ENCODE peak calls at places on chromosomes 2 and 18, in ten cellular contexts. J is neural progenitor cell, H is AG10803, X is MM.1S, W is epithelial cell of esophagus, C is GM20000, Y is HFFc6, L is heart left ventricle, I is GM13976, K is PC-9. P is an unnamed sample.

GRCh38 chr18:13703899-13704298 is 22.5 kb downstream of the FAM210A start:
- DNase-seq in J (peak), H (no peak), X (no peak), W (no peak), C (no peak), Y (peak), L (no peak), I (no peak), K (peak), P (no peak)

GRCh38 chr2:157572725-157573124 is 55.9 kb downstream of the ACVR1C start:
- DNase-seq in J (no peak), H (no peak), X (peak), W (peak), C (peak), Y (no peak), L (no peak), I (no peak), K (no peak), P (no peak)

GRCh38 chr2:105294844-105295481 is 34.6 kb downstream of the TGFBRAP1 start:
- DNase-seq in J (peak), H (peak), X (peak), W (peak), C (peak), Y (peak), L (no peak), I (peak), K (peak), P (peak)

GRCh38 chr2:219650426-219651248 is 23.2 kb downstream of the SLC4A3 start:
- DNase-seq in J (no peak), H (no peak), X (no peak), W (no peak), C (no peak), Y (no peak), L (no peak), I (no peak), K (no peak), P (no peak)

GRCh38 chr18:49730951-49731391 is 82.4 kb downstream of the ACAA2 start:
- DNase-seq in J (no peak), H (no peak), X (no peak), W (no peak), C (no peak), Y (no peak), L (no peak), I (no peak), K (peak), P (no peak)

GRCh38 chr2:194616334-194616733 is 1040.7 kb upstream of the SLC39A10 start:
- DNase-seq in J (no peak), H (no peak), X (no peak), W (peak), C (no peak), Y (no peak), L (no peak), I (no peak), K (no peak), P (peak)

GRCh38 chr2:2331905-2332280 is 818 bp upstream of the MYT1L start:
- DNase-seq in J (peak), H (no peak), X (no peak), W (no peak), C (no peak), Y (no peak), L (no peak), I (no peak), K (no peak), P (no peak)

GRCh38 chr2:156864230-156864629 is 393.3 kb upstream of the GALNT5 start:
- DNase-seq in J (no peak), H (peak), X (no peak), W (no peak), C (no peak), Y (no peak), L (no peak), I (no peak), K (no peak), P (no peak)

GRCh38 chr18:10278265-10278664 is 176.2 kb upstream of the APCDD1 start:
- DNase-seq in J (no peak), H (no peak), X (no peak), W (no peak), C (no peak), Y (no peak), L (no peak), I (no peak), K (no peak), P (no peak)

GRCh38 chr2:29558097-29558496 is 363.3 kb downstream of the ALK start:
- DNase-seq in J (no peak), H (no peak), X (no peak), W (no peak), C (no peak), Y (no peak), L (no peak), I (no peak), K (no peak), P (no peak)

DNA sequence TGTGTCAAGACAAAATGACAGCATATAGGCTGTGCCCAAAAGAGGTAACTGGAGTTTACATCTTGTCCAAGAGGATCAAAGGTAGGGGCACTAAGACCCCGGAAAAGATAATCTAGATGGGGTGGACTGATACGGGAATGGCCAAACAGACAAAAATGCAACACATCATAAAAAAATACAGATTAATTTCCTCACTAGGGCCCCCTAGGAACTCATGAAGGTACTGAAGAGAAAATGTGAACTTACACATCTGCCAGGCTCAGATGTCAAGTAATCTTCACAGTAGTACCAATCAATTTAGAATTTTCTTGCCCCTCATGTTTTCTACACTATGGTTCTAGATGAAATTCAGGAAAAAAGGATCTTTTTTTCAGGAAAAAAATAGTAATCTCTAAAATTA is 115.6 kb upstream of the REG3A start:
- DNase-seq in J (no peak), H (no peak), X (no peak), W (no peak), C (no peak), Y (no peak), L (no peak), I (no peak), K (no peak), P (no peak)
- TF ChIP-seq CTCF in J (peak), H (no peak), X (no peak), W (no peak), C (no peak), Y (peak), L (no peak), I (no peak), K (no peak), P (no peak)

DNA sequence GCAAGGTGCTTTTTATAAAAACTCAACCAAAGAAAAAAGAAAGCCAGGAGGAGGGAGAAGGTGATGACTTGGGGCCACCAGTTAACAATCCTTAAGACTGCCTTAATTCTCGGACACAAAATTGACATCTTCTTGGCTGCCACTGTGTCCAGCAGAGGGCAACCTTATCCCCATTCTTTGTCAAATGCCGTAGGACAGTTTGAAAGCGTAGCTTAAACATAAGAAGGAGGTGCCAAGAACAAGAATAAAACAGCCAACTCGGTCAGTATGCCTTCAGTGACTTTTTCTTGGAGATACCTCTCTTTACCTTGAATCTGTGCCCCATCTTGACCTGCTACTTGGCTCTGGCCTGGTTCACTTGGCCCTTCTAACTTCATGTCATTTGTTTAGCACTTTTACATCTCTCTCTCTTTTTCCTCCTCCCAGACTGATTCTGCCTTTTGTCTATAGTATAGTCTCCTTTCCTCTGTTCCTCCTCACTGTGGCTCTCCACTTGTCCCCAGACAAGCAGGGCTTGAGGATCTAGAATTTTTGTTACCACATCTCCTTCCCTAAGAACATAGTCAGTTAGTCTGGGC is 183.5 kb downstream of the MYO3B start:
- DNase-seq in J (peak), H (peak), X (peak), W (peak), C (peak), Y (peak), L (no peak), I (peak), K (no peak), P (peak)
- TF ChIP-seq CTCF in J (peak), H (peak), X (peak), W (peak), C (peak), Y (peak), L (peak), I (peak), K (peak), P (peak)

DNA sequence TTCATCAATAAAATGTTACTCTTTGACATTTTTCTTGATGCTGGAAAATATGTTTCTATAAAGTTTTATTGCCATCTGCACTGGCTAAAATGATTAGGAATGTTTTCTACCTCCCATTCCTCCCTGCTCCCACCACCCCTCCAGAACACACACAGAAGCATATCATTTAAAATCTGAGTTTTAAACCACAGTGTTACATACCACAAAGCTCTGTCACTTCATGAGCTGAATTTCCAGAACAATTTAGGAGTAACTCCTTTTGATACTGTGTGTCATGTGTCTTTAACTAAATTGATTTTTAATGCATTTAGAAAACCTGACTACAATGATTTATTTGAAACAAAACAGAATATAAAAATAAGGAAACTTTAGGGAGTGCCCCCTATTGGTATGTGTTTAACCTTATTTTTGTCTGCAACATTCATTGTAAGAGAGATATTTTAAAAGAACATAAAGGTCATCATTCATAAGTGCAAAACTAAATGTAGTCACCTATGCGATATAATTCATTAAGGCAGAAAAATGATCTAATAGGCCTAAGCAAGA is 52.0 kb downstream of the FEZ2 start:
- DNase-seq in J (no peak), H (no peak), X (no peak), W (no peak), C (no peak), Y (no peak), L (no peak), I (no peak), K (no peak), P (no peak)
- TF ChIP-seq CTCF in J (no peak), H (peak), X (peak), W (no peak), C (no peak), Y (peak), L (no peak), I (no peak), K (peak), P (no peak)

DNA sequence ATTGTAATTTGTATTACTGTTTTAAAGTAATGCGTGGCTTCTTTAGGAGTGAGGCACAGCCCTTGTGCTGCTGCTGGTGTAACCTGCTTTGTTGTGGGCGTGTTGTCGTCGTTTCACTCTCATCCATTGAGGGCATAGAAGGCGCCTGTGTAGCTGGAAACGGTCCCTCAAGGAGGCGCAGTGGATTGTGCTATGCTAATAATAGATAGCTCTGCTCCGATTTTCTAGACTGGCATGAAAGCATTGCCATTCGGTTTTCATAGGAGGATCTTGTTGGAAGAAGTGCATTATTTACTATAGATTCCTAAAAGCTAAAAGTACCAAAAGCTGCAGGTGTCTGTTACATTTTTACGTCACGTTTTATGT is 17.9 kb downstream of the RAB12 start:
- DNase-seq in J (no peak), H (no peak), X (no peak), W (peak), C (no peak), Y (no peak), L (no peak), I (no peak), K (no peak), P (no peak)
- TF ChIP-seq CTCF in J (no peak), H (no peak), X (no peak), W (no peak), C (no peak), Y (no peak), L (no peak), I (no peak), K (no peak), P (no peak)

DNA sequence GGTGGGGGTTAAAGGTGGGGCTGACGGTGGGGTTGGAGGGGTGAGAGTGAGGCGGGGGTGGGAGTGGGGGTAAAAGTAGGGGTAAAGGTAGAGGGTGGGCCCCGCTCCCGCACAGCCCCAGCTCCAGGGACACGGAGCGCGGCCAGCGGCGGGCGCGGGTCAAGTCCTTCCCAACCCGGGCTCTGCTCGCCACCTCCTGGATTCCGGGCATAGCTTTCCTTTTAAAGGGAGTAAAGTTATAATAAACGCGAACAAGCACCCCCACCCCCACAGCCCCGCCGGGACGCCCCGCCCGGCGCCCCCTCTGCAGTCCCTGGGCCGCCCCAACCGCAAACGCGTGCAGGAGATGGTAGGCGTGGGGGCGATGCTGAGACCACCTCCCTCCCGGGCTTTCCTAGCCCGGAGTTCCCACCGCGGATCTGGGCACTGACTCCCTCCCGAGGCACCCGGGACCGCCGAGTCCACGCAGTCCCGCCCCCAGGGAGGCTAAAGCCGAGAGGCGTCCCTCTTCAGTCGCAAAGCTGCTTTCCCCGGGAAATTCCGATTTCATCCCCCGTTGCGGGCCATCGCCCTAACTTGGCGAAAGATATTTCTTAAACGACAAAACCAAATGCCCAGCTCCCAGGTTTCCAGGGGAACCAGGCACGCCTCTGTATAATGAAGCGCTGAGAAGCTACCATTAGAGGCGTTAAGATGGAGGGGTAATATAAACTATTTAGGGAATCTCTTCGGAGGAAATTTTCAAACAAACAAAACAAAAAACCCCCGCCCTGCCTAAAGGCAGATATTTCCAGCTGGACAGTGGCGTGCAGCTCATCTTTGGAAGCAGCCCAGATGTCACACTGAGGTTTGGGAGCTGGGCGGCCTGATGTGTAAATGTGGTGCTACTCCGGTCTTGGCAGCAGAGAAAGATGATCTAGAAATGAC is at the start of gene LIMS2:
- DNase-seq in J (peak), H (peak), X (no peak), W (no peak), C (no peak), Y (peak), L (peak), I (no peak), K (no peak), P (no peak)
- TF ChIP-seq CTCF in J (no peak), H (peak), X (no peak), W (no peak), C (no peak), Y (peak), L (peak), I (no peak), K (no peak), P (no peak)

P was measured in GM10248.